ENCODE peak calls at places on chromosomes 7 and 10, in six cellular contexts. L, O, J, A, V and Z are unnamed samples.

GRCh38 chr10:105827133-105827532 is 1186.0 kb downstream of the SORCS3 start:
- ATAC-seq in L (no peak), O (no peak), J (no peak), A (peak), V (no peak), Z (no peak)

GRCh38 chr10:13890233-13890616 is 303.5 kb downstream of the PRPF18 start:
- ATAC-seq in L (no peak), O (peak), J (no peak), A (no peak), V (no peak), Z (no peak)

GRCh38 chr10:48437546-48437945 is 131.1 kb downstream of the MAPK8 start:
- ATAC-seq in L (no peak), O (no peak), J (no peak), A (no peak), V (no peak), Z (no peak)

GRCh38 chr10:125123363-125124113 is 36.8 kb downstream of the CTBP2 start:
- ATAC-seq in L (no peak), O (peak), J (peak), A (no peak), V (peak), Z (peak)

GRCh38 chr10:123994417-123995081 is 98.8 kb downstream of the CHST15 start:
- ATAC-seq in L (peak), O (peak), J (peak), A (peak), V (peak), Z (peak)

GRCh38 chr10:129244298-129244697 is 222.7 kb upstream of the MGMT start:
- ATAC-seq in L (no peak), O (no peak), J (no peak), A (no peak), V (no peak), Z (no peak)

GRCh38 chr7:128115326-128115820 is 84.1 kb upstream of the LRRC4 start:
- ATAC-seq in L (no peak), O (peak), J (no peak), A (no peak), V (peak), Z (no peak)

GRCh38 chr10:73906524-73907447 is 4.1 kb upstream of the PLAU start:
- ATAC-seq in L (peak), O (peak), J (peak), A (no peak), V (no peak), Z (peak)

GRCh38 chr7:147885906-147886305 is 704.7 kb upstream of the C7orf33 start:
- ATAC-seq in L (no peak), O (no peak), J (no peak), A (no peak), V (no peak), Z (no peak)

GRCh38 chr10:85995791-85996190 is 370.8 kb downstream of the GRID1 start:
- ATAC-seq in L (peak), O (peak), J (no peak), A (peak), V (peak), Z (no peak)

GRCh38 chr10:16156681-16157080 is 280.1 kb upstream of the PTER start:
- ATAC-seq in L (no peak), O (no peak), J (no peak), A (no peak), V (no peak), Z (no peak)

DNA sequence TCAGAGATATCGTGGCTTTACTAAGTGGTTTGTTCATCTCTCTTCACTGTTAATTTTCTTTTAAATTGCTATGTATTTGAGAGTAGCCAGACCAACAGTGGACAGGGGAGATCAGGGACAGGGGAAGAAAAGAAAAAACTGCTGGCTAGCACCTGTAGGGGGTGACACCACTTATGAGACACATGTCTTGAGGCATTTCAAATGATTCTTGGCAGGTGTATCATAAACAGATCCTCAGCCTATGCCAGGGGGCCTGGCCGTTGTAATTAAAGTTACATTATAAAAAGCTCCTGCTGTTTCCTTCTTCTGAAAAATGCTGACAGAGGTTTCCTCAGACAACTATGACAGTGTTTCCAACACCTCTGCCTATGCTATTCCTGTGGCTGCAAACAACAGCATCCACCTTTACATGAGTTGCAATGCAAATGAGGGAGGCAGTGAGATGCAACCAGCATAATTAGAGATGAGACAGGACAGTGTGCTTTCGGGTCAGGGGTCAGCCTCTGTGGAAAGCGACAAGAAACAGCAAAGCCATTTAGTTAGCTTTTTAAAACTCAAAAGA is 281.0 kb upstream of the PTER start:
- ATAC-seq in L (no peak), O (no peak), J (no peak), A (no peak), V (no peak), Z (no peak)
- TF ChIP-seq EP300 in L (no peak), O (no peak), J (no peak), A (no peak), V (no peak), Z (no peak)

DNA sequence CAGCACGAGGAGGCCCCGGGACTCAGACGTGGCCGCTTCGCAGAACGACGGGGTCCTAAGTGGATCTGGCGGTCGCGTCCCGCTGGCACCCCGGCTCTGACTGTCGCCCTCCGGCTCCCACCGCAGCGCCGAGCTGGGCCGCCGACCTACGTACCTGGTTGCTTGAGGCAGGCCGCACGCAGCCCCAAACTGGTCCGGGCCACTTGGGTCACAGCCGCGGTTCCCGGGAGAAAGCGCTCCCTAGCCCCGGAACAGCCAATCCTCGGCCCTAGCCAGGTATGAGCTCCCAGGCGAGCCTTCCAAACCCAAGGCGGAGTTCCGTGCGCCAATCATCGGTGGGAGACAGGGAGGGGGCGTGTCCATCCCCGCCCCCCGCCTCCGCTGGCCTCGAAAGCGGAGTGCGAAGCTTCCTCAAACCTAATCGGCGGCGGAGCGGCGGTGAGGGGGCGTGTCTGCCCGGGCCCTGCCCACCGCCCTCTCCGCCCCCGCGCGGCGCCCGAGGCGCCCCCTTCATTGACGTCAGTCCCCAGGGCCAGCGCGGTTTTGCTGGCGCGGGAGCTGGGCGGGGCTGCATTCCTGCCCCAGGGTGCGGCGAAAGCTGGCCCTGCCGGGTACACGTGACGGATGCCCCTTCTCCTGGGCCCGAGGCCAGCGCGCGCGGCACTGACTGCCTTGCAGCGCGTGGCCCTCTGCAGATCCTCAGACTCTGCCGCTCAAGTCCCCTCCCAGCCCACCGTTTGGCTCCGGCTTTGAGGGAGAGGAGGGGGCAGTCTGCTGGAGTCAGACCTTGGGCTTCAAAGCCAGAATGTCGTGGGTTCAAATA is at the start of gene AVPI1:
- ATAC-seq in L (peak), O (peak), J (peak), A (peak), V (peak), Z (peak)
- TF ChIP-seq EP300 in L (peak), O (peak), J (no peak), A (peak), V (no peak), Z (peak)

GRCh38 chr7:131226116-131226562 is 101.5 kb upstream of the MKLN1 start:
- ATAC-seq in L (peak), O (peak), J (no peak), A (peak), V (no peak), Z (peak)
- TF ChIP-seq EP300 in L (no peak), O (no peak), J (no peak), A (no peak), V (no peak), Z (no peak)

GRCh38 chr7:24152907-24153513 is 131.0 kb upstream of the NPY start:
- ATAC-seq in L (no peak), O (no peak), J (no peak), A (no peak), V (no peak), Z (no peak)

GRCh38 chr7:24152356-24152755 is 131.6 kb upstream of the NPY start:
- ATAC-seq in L (no peak), O (no peak), J (peak), A (no peak), V (no peak), Z (no peak)
- TF ChIP-seq EP300 in L (no peak), O (no peak), J (no peak), A (no peak), V (no peak), Z (no peak)

GRCh38 chr7:94635687-94636086 is 20.2 kb downstream of the SGCE start:
- ATAC-seq in L (no peak), O (no peak), J (no peak), A (no peak), V (no peak), Z (no peak)

GRCh38 chr7:94633025-94633341 is 22.9 kb downstream of the SGCE start:
- ATAC-seq in L (peak), O (no peak), J (no peak), A (no peak), V (no peak), Z (no peak)

GRCh38 chr7:94632338-94633024 is 23.5 kb downstream of the SGCE start:
- ATAC-seq in L (peak), O (peak), J (no peak), A (peak), V (no peak), Z (no peak)

DNA sequence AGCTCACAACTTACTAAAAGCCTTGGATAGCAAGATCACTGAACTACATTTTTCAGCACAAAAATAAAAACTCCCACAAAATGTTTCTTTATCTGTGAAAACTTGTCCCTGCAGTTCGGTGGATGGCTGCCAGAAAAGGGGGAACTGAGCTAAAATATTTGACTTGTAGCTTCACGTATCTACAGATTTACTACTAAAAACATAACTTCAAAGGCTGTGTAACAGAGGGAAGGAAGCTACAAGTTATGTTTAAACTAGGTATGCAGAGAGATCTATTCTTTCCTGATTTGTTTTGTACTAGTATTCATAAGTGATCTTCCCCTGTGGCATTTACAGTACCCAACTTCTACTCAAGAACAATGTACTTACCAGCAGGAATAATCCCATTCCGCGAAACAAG is 25.1 kb downstream of the SGCE start:
- ATAC-seq in L (peak), O (no peak), J (no peak), A (peak), V (no peak), Z (no peak)
- TF ChIP-seq EP300 in L (no peak), O (no peak), J (no peak), A (no peak), V (no peak), Z (no peak)

GRCh38 chr10:16494174-16494573 is 27.5 kb downstream of the C1QL3 start:
- ATAC-seq in L (no peak), O (no peak), J (no peak), A (no peak), V (no peak), Z (no peak)

GRCh38 chr10:16491933-16492332 is 29.7 kb downstream of the C1QL3 start:
- ATAC-seq in L (no peak), O (no peak), J (no peak), A (no peak), V (no peak), Z (no peak)

DNA sequence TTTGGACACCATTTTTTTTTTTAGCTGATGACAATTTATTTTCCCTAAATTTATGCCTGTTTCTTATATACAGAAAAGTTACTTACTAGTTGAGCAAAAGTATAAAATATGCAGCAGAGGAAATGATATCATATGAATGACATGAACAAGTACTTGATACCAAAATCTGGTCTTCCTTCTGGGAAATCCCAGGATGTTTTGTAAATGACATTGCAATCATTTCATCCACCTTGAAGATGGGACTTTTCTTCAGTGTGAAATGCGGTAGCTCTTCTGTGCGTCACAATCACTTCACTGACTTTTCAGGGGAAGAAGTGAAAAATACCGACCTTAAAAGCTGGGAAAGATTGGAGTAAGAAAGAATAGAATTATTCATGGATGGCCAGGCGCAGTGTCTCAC is 23.8 kb downstream of the C1QL3 start:
- ATAC-seq in L (no peak), O (no peak), J (no peak), A (no peak), V (no peak), Z (no peak)
- TF ChIP-seq EP300 in L (no peak), O (no peak), J (no peak), A (no peak), V (no peak), Z (no peak)

GRCh38 chr7:2476776-2477446 is 713 bp upstream of the GRIFIN start:
- ATAC-seq in L (no peak), O (peak), J (no peak), A (peak), V (no peak), Z (no peak)
- TF ChIP-seq EP300 in L (no peak), O (no peak), J (no peak), A (no peak), V (no peak), Z (no peak)

GRCh38 chr7:138458576-138459234 is 1.4 kb upstream of the TRIM24 start:
- ATAC-seq in L (no peak), O (no peak), J (no peak), A (no peak), V (no peak), Z (no peak)

GRCh38 chr7:138456220-138456619 is 3.8 kb upstream of the TRIM24 start:
- ATAC-seq in L (no peak), O (no peak), J (no peak), A (no peak), V (no peak), Z (no peak)

GRCh38 chr7:138460649-138461607 is 869 bp downstream of the TRIM24 start:
- ATAC-seq in L (peak), O (peak), J (peak), A (peak), V (peak), Z (peak)

GRCh38 chr7:138459300-138460175 is 521 bp upstream of the TRIM24 start:
- ATAC-seq in L (peak), O (peak), J (peak), A (peak), V (peak), Z (peak)

DNA sequence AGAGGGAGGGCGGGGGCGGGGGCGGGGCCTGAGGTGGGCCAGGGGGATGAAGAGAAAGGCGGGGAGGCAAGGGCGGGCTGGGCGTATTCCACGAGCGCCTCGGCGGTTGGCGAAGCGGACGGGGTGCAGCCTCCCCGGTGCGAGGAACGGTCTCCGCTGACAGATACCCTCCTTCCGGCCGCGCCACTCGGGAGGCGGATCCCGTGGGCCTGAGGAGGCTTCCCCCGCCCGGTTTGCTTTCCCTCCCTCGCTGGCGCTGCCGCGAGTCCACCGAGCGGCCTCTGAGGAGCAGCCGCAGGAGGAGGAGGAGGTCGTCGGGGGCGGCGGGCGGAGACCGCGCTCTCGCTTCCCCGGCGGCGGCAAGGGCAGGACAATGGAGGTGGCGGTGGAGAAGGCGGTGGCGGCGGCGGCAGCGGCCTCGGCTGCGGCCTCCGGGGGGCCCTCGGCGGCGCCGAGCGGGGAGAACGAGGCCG is at the start of gene TRIM24:
- ATAC-seq in L (peak), O (peak), J (no peak), A (peak), V (peak), Z (peak)
- TF ChIP-seq EP300 in L (peak), O (no peak), J (no peak), A (no peak), V (no peak), Z (no peak)

GRCh38 chr7:136133491-136133990 is 156.4 kb upstream of the MTPN start:
- ATAC-seq in L (no peak), O (no peak), J (no peak), A (no peak), V (no peak), Z (no peak)

GRCh38 chr7:136130819-136131637 is 153.9 kb upstream of the MTPN start:
- ATAC-seq in L (no peak), O (no peak), J (no peak), A (peak), V (no peak), Z (no peak)

GRCh38 chr7:136136906-136137305 is 159.7 kb upstream of the MTPN start:
- ATAC-seq in L (no peak), O (no peak), J (no peak), A (no peak), V (no peak), Z (no peak)

GRCh38 chr7:136138991-136139390 is 161.8 kb upstream of the MTPN start:
- ATAC-seq in L (no peak), O (no peak), J (no peak), A (no peak), V (no peak), Z (no peak)

GRCh38 chr7:136134503-136134902 is 157.3 kb upstream of the MTPN start:
- ATAC-seq in L (no peak), O (peak), J (no peak), A (no peak), V (peak), Z (no peak)
- TF ChIP-seq EP300 in L (no peak), O (no peak), J (no peak), A (no peak), V (no peak), Z (no peak)

GRCh38 chr10:31759124-31759798 is 169.4 kb downstream of the ARHGAP12 start:
- ATAC-seq in L (peak), O (peak), J (peak), A (peak), V (no peak), Z (no peak)
- TF ChIP-seq EP300 in L (peak), O (no peak), J (no peak), A (no peak), V (no peak), Z (no peak)